ENCODE peak calls at places on chromosome 11, in eight cellular contexts. E is sigmoid colon; D is GM23338; X is adrenal gland; A is epithelial cell of prostate; M is effector memory CD4-positive, alpha-beta T cell; H is kidney; O is MM.1S. K is an unnamed sample.
A peak's percentile ranks its signal among the peaks of the same experiment; 100 is the strongest.

GRCh38 chr11:22130462-22131053 is 62.3 kb upstream of the ANO5 start:
- DNase-seq in E (no peak), D (peak; percentile 64), X (no peak), A (no peak), M (no peak), H (no peak), O (peak; percentile 52), K (no peak)

GRCh38 chr11:12556788-12557384 is 117.3 kb upstream of the TEAD1 start:
- DNase-seq in E (peak; percentile 89), D (peak; percentile 86), X (peak; percentile 81), A (no peak), M (no peak), H (peak; percentile 89), O (no peak), K (no peak)

GRCh38 chr11:15101072-15101701 is 13.5 kb upstream of the INSC start:
- DNase-seq in E (peak; percentile 81), D (peak; percentile 82), X (peak; percentile 45), A (no peak), M (no peak), H (no peak), O (peak; percentile 62), K (peak; percentile 71)

GRCh38 chr11:8247312-8247711 is 16.4 kb downstream of the LMO1 start:
- DNase-seq in E (no peak), D (peak; percentile 58), X (no peak), A (no peak), M (no peak), H (peak; percentile 51), O (peak; percentile 30), K (no peak)

GRCh38 chr11:122851366-122852011 is 13.2 kb downstream of the CRTAM start:
- DNase-seq in E (no peak), D (no peak), X (no peak), A (no peak), M (no peak), H (no peak), O (peak; percentile 27), K (no peak)

GRCh38 chr11:22787565-22788162 is 41.9 kb downstream of the SVIP start:
- DNase-seq in E (no peak), D (peak; percentile 81), X (no peak), A (no peak), M (no peak), H (no peak), O (peak; percentile 69), K (no peak)

GRCh38 chr11:65586247-65586630 is 9.4 kb downstream of the KCNK7 start:
- DNase-seq in E (no peak), D (no peak), X (no peak), A (no peak), M (no peak), H (no peak), O (no peak), K (no peak)

GRCh38 chr11:8330416-8330815 is 66.7 kb upstream of the LMO1 start:
- DNase-seq in E (no peak), D (no peak), X (no peak), A (no peak), M (no peak), H (peak; percentile 82), O (no peak), K (no peak)

GRCh38 chr11:100203789-100204188 is 483.3 kb upstream of the ARHGAP42 start:
- DNase-seq in E (no peak), D (peak; percentile 11), X (no peak), A (no peak), M (no peak), H (no peak), O (no peak), K (no peak)

GRCh38 chr11:69445131-69445470 is 36.4 kb upstream of the LINC01488 start:
- DNase-seq in E (no peak), D (no peak), X (peak; percentile 31), A (no peak), M (no peak), H (no peak), O (no peak), K (no peak)

GRCh38 chr11:116833816-116834534 is 3.4 kb downstream of the APOA1 start:
- DNase-seq in E (no peak), D (no peak), X (no peak), A (no peak), M (no peak), H (no peak), O (no peak), K (no peak)

GRCh38 chr11:10076458-10077141 is 217.4 kb downstream of the SBF2 start:
- DNase-seq in E (peak; percentile 78), D (peak; percentile 83), X (peak; percentile 53), A (no peak), M (no peak), H (no peak), O (peak; percentile 39), K (no peak)

GRCh38 chr11:12818333-12819015 is 144.3 kb downstream of the TEAD1 start:
- DNase-seq in E (no peak), D (no peak), X (no peak), A (no peak), M (no peak), H (no peak), O (no peak), K (no peak)

GRCh38 chr11:94125408-94126120 is 3.1 kb upstream of the PANX1 start:
- DNase-seq in E (no peak), D (no peak), X (no peak), A (no peak), M (no peak), H (no peak), O (no peak), K (no peak)

GRCh38 chr11:130212431-130212961 is 52.9 kb downstream of the ST14 start:
- DNase-seq in E (peak; percentile 55), D (no peak), X (no peak), A (no peak), M (no peak), H (peak; percentile 54), O (no peak), K (peak; percentile 55)

GRCh38 chr11:3903207-3903896 is 47.9 kb downstream of the STIM1 start:
- DNase-seq in E (no peak), D (no peak), X (no peak), A (no peak), M (no peak), H (no peak), O (no peak), K (no peak)

GRCh38 chr11:84721561-84721961 is 905.6 kb downstream of the DLG2 start:
- DNase-seq in E (no peak), D (no peak), X (no peak), A (no peak), M (no peak), H (no peak), O (peak; percentile 62), K (no peak)

GRCh38 chr11:91773090-91773489 is 451.5 kb upstream of the FAT3 start:
- DNase-seq in E (no peak), D (peak; percentile 53), X (no peak), A (no peak), M (no peak), H (no peak), O (no peak), K (no peak)

GRCh38 chr11:17531071-17531817 is 13.0 kb downstream of the USH1C start:
- DNase-seq in E (no peak), D (no peak), X (no peak), A (no peak), M (no peak), H (no peak), O (no peak), K (no peak)

GRCh38 chr11:126534141-126534805 is 178.8 kb downstream of the ST3GAL4 start:
- DNase-seq in E (no peak), D (no peak), X (no peak), A (no peak), M (no peak), H (no peak), O (no peak), K (no peak)

GRCh38 chr11:130829801-130830562 is 86.3 kb downstream of the SNX19 start:
- DNase-seq in E (peak; percentile 90), D (no peak), X (no peak), A (no peak), M (no peak), H (no peak), O (no peak), K (no peak)

GRCh38 chr11:128596245-128596644 is 8.9 kb upstream of the ETS1 start:
- DNase-seq in E (no peak), D (no peak), X (no peak), A (no peak), M (no peak), H (no peak), O (no peak), K (no peak)

GRCh38 chr11:44776840-44777536 is 50.2 kb downstream of the TSPAN18 start:
- DNase-seq in E (peak; percentile 67), D (no peak), X (peak; percentile 10), A (no peak), M (no peak), H (no peak), O (no peak), K (no peak)
- H3K27ac ChIP-seq in E (peak overlapping the region; percentile 79), D (no peak overlapping the region), X (peak overlapping the region; percentile 13), A (no peak overlapping the region), M (no peak overlapping the region), H (no peak overlapping the region), O (no peak overlapping the region), K (no peak overlapping the region)

DNA sequence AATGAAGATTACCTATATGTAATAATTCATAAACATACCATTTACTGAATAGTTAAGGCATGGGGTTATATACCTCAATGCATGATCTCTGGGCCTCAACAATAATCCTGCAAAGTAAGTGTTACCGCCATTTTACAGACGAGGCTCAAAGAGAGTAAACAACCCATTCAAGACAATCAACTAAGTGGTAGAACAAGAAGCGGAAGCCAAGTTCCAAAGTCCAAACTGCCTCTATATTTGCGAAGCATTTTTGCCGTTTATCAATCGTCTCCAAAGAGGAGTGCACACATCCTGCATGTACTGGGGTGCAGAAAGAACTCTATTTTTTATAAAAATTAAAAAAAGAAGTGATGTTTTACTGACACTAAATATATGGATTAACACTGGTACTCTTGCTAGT is 27.5 kb upstream of the P4HA3 start:
- DNase-seq in E (no peak), D (no peak), X (no peak), A (no peak), M (no peak), H (no peak), O (no peak), K (no peak)
- H3K27ac ChIP-seq in E (no peak overlapping the region), D (no peak overlapping the region), X (no peak overlapping the region), A (no peak overlapping the region), M (no peak overlapping the region), H (no peak overlapping the region), O (no peak overlapping the region), K (no peak overlapping the region)

DNA sequence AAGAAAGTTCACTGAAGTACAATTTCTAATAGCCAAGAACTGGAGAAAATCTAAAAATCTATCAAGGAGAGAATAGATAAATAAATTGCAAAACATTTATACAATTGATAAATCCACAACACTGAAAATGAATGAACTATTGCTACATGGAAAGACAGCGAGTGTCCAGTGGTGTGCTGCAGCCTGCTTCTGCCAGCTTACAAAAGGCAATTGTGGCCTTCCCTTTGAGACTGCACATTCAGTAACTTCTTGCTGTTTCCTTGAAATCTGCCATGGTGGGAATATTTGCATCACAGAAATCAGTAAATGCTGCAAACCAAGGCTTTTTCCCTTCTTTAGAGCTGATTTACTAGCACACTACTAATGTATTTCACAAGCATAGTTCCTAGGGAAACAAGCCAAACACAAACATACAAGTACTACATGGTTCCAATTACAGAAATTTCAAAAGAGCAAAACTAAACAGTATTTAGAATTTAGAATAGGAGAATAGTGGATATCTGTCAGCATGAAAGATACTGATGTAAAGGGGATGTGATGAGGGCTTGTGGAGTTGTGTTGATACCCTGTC is 76.9 kb upstream of the TRIM77 start:
- DNase-seq in E (no peak), D (no peak), X (no peak), A (no peak), M (no peak), H (no peak), O (no peak), K (no peak)
- H3K27ac ChIP-seq in E (no peak overlapping the region), D (no peak overlapping the region), X (no peak overlapping the region), A (no peak overlapping the region), M (no peak overlapping the region), H (no peak overlapping the region), O (no peak overlapping the region), K (no peak overlapping the region)

GRCh38 chr11:27352781-27353180 is 10.2 kb downstream of the CCDC34 start:
- DNase-seq in E (no peak), D (peak; percentile 45), X (no peak), A (no peak), M (no peak), H (no peak), O (no peak), K (no peak)
- H3K27ac ChIP-seq in E (no peak overlapping the region), D (no peak overlapping the region), X (no peak overlapping the region), A (no peak overlapping the region), M (no peak overlapping the region), H (no peak overlapping the region), O (no peak overlapping the region), K (no peak overlapping the region)